ENCODE peak calls at places on chromosomes 12 and 14, in five cellular contexts. X, Q, F, T and K are unnamed samples.

GRCh38 chr12:97837401-97837800 is 374.8 kb downstream of the RMST start:
- DNase-seq in X (no peak), T (no peak), Q (no peak), F (peak; percentile 59), K (no peak)

GRCh38 chr12:6280053-6280469 is 30.4 kb upstream of the PLEKHG6 start:
- DNase-seq in F (peak; percentile 64), X (peak; percentile 79), Q (peak; percentile 78), T (no peak), K (no peak)

GRCh38 chr14:50599700-50600444 is 39.9 kb downstream of the ATL1 start:
- DNase-seq in Q (no peak), F (no peak), T (no peak), X (no peak), K (no peak)

GRCh38 chr12:89544730-89545184 is 18.9 kb upstream of the POC1B start:
- DNase-seq in F (peak; percentile 29), Q (no peak), X (peak; percentile 35), T (no peak), K (no peak)

GRCh38 chr12:54991161-54991991 is 6.8 kb upstream of the TESPA1 start:
- DNase-seq in T (no peak), F (no peak), X (no peak), Q (no peak), K (no peak)

GRCh38 chr14:61662437-61663311 is 32.6 kb upstream of the HIF1A start:
- DNase-seq in X (no peak), Q (no peak), F (no peak), T (no peak), K (no peak)

GRCh38 chr12:6916426-6917200 is 2.2 kb downstream of the ENO2 start:
- DNase-seq in F (no peak), X (no peak), T (no peak), Q (no peak), K (no peak)

GRCh38 chr12:62308201-62308600 is 48.0 kb downstream of the USP15 start:
- DNase-seq in T (no peak), X (no peak), Q (no peak), F (no peak), K (no peak)

GRCh38 chr14:104609666-104610065 is 5.1 kb upstream of the TMEM179 start:
- DNase-seq in Q (no peak), X (no peak), F (peak; percentile 2), T (no peak), K (no peak)

GRCh38 chr12:102095677-102096263 is 24.1 kb downstream of the NUP37 start:
- DNase-seq in Q (no peak), F (no peak), X (no peak), T (no peak), K (no peak)

GRCh38 chr12:125131958-125132357 is 66.7 kb downstream of the AACS start:
- DNase-seq in F (no peak), T (no peak), Q (no peak), X (no peak), K (no peak)

GRCh38 chr14:95701846-95702221 is 12.1 kb downstream of the TCL1A start:
- DNase-seq in Q (peak; percentile 36), F (no peak), T (no peak), X (no peak), K (peak; percentile 66)

GRCh38 chr14:75514673-75515630 is 7.3 kb upstream of the BATF start:
- DNase-seq in F (no peak), Q (no peak), T (peak; percentile 72), X (no peak), K (no peak)

GRCh38 chr12:5254703-5255102 is 177.2 kb upstream of the NTF3 start:
- DNase-seq in T (no peak), Q (no peak), X (no peak), F (peak; percentile 51), K (no peak)

GRCh38 chr12:124504273-124505000 is 63.0 kb downstream of the NCOR2 start:
- DNase-seq in X (no peak), F (no peak), T (no peak), Q (no peak), K (no peak)

GRCh38 chr14:64220466-64220865 is 73.7 kb downstream of the ESR2 start:
- DNase-seq in Q (peak; percentile 80), F (no peak), T (no peak), X (no peak), K (no peak)

GRCh38 chr14:77714926-77715325 is 7.0 kb downstream of the SLIRP start:
- DNase-seq in T (no peak), X (no peak), F (no peak), Q (no peak), K (no peak)

GRCh38 chr14:95889236-95889979 is 12.8 kb downstream of the TUNAR start:
- DNase-seq in Q (no peak), F (no peak), X (no peak), T (no peak), K (no peak)

GRCh38 chr14:73176673-73177072 is 40.4 kb downstream of the PSEN1 start:
- DNase-seq in F (no peak), Q (no peak), X (no peak), T (no peak), K (no peak)

GRCh38 chr14:76904100-76904739 is 78.0 kb downstream of the LRRC74A start:
- DNase-seq in Q (peak; percentile 68), F (peak; percentile 60), T (no peak), X (no peak), K (no peak)

GRCh38 chr14:95040723-95041476 is 116.4 kb downstream of the DICER1 start:
- DNase-seq in T (no peak), F (no peak), Q (no peak), X (no peak), K (no peak)

GRCh38 chr14:81772391-81772790 is 238.7 kb upstream of the SEL1L start:
- DNase-seq in Q (no peak), F (no peak), X (no peak), T (no peak), K (no peak)

GRCh38 chr14:73634333-73634833 is 10.4 kb upstream of the DNAL1 start:
- DNase-seq in Q (peak; percentile 65), X (no peak), T (peak; percentile 92), F (no peak), K (peak; percentile 47)

GRCh38 chr12:127550271-127550670 is 716.7 kb upstream of the TMEM132C start:
- DNase-seq in X (no peak), T (no peak), F (no peak), Q (no peak), K (no peak)

GRCh38 chr12:14974633-14975032 is 1.8 kb downstream of the PDE6H start:
- DNase-seq in Q (no peak), X (no peak), F (no peak), T (no peak), K (no peak)

GRCh38 chr12:127675936-127676335 is 591.0 kb upstream of the TMEM132C start:
- DNase-seq in Q (no peak), F (no peak), T (no peak), X (no peak), K (no peak)

GRCh38 chr14:72104011-72104613 is 171.9 kb downstream of the RGS6 start:
- DNase-seq in F (no peak), T (peak; percentile 78), X (peak; percentile 61), Q (no peak), K (no peak)

GRCh38 chr12:91040356-91040755 is 17.5 kb downstream of the KERA start:
- DNase-seq in T (no peak), X (no peak), F (no peak), Q (no peak), K (no peak)

GRCh38 chr12:51482808-51483532 is 58.3 kb downstream of the SLC4A8 start:
- DNase-seq in F (no peak), T (no peak), X (no peak), Q (no peak), K (no peak)

GRCh38 chr14:23588884-23589598 is 10.5 kb upstream of the JPH4 start:
- DNase-seq in Q (peak; percentile 89), F (peak; percentile 75), T (peak; percentile 91), X (peak; percentile 97), K (peak; percentile 91)

GRCh38 chr12:29838768-29839167 is 55.0 kb upstream of the TMTC1 start:
- DNase-seq in Q (no peak), X (no peak), F (no peak), T (no peak), K (no peak)

GRCh38 chr12:68423175-68423574 is 91.0 kb upstream of the MDM1 start:
- DNase-seq in T (no peak), Q (no peak), F (no peak), X (no peak), K (no peak)

GRCh38 chr12:108840605-108841328 is 16.6 kb downstream of the SSH1 start:
- DNase-seq in T (no peak), F (no peak), Q (no peak), X (no peak), K (no peak)

DNA sequence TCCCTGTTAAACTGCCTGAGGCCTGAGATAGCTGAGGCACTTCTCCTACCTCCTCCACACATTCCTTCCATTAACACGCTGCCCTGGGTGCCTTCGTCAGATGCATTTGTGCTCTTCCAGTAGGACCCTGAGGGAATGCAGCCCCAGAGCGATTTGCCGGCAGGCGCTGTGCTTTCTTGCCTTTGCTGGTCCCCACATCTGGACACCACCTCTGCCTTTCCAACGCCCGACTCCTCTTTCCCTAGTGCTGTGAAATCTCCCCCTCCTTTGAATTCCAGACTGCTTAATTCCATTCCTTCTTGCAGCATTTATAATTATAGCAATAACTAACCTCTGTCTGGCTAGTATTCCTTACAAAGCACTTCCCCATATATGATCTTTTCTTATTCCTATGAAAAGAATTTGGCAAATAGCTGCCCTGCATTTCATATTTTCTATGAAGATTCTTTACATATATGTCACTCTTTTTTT is 88.4 kb downstream of the C12orf75 start:
- DNase-seq in X (no peak), T (no peak), Q (no peak), F (no peak), K (no peak)
- TF ChIP-seq CTCF in X (no peak), T (no peak), Q (no peak), F (no peak), K (no peak)

GRCh38 chr12:94148841-94149780 is 734 bp downstream of the PLXNC1 start:
- DNase-seq in X (peak; percentile 15), T (peak; percentile 75), Q (peak; percentile 52), F (no peak), K (peak; percentile 47)

GRCh38 chr12:94149781-94150482 is 1.6 kb downstream of the PLXNC1 start:
- DNase-seq in Q (peak; percentile 72), X (peak; percentile 12), T (peak; percentile 52), F (peak; percentile 45), K (no peak)

GRCh38 chr12:94151577-94151976 is 3.2 kb downstream of the PLXNC1 start:
- DNase-seq in X (no peak), T (no peak), Q (no peak), F (no peak), K (no peak)

GRCh38 chr12:94152292-94153083 is 4.1 kb downstream of the PLXNC1 start:
- DNase-seq in T (no peak), X (no peak), F (no peak), Q (no peak), K (no peak)

GRCh38 chr12:94150483-94151225 is 2.3 kb downstream of the PLXNC1 start:
- DNase-seq in F (no peak), X (peak; percentile 12), Q (peak; percentile 45), T (peak; percentile 51), K (no peak)
- TF ChIP-seq CTCF in F (no peak), X (no peak), Q (no peak), T (no peak), K (no peak)

GRCh38 chr12:27316947-27317346 is 15.7 kb upstream of the BMAL2 start:
- DNase-seq in X (no peak), Q (no peak), T (no peak), F (no peak), K (no peak)
- TF ChIP-seq CTCF in X (no peak), Q (no peak), T (no peak), F (no peak), K (no peak)

DNA sequence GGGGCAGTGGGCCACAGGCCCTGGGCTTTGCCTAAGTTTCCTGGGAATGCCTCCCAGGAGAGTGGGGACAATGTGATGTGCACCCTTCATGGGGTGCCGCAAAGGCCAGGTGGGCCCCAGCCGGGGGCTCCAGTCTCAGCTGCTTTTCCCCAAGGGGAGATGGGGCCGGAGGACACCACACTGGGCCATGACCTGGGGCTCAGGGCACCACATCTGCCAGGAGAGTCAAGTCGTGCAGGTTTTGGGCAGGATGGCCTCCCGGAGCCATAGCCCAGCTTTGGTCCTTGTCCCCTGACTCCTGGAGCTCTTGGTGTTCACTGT is 12.2 kb downstream of the HIP1R start:
- DNase-seq in T (no peak), Q (no peak), X (no peak), F (no peak), K (no peak)
- TF ChIP-seq CTCF in T (no peak), Q (no peak), X (no peak), F (no peak), K (no peak)